ENCODE peak calls at places on chromosomes 13 and 19, in six cellular contexts. X, E, F, I, H and W are unnamed samples.

GRCh38 chr19:45294291-45295029 is 28.2 kb downstream of the CKM start:
- DNase-seq in X (no peak), E (no peak), F (no peak), I (no peak), H (no peak), W (no peak)

GRCh38 chr13:71290963-71291937 is 575.8 kb downstream of the DACH1 start:
- DNase-seq in X (peak; percentile 25), E (no peak), F (no peak), I (no peak), H (no peak), W (no peak)

GRCh38 chr19:10419200-10419645 is 1.1 kb upstream of the PDE4A start:
- DNase-seq in X (no peak), E (no peak), F (peak; percentile 87), I (peak; percentile 51), H (no peak), W (no peak)

GRCh38 chr13:78022164-78022877 is 103.7 kb upstream of the EDNRB start:
- DNase-seq in X (peak; percentile 95), E (peak; percentile 30), F (no peak), I (no peak), H (no peak), W (no peak)

GRCh38 chr13:58134012-58134411 is 502.5 kb downstream of the PCDH17 start:
- DNase-seq in X (no peak), E (no peak), F (no peak), I (no peak), H (no peak), W (no peak)

GRCh38 chr13:50400930-50401553 is 385.8 kb downstream of the KCNRG start:
- DNase-seq in X (peak; percentile 48), E (no peak), F (no peak), I (no peak), H (no peak), W (no peak)

GRCh38 chr13:76886292-76887061 is at the start of gene KCTD12:
- DNase-seq in X (peak; percentile 91), E (peak; percentile 76), F (peak; percentile 98), I (peak; percentile 86), H (peak; percentile 73), W (no peak)

GRCh38 chr13:65631078-65631477 is 1599.1 kb downstream of the PCDH9 start:
- DNase-seq in X (no peak), E (no peak), F (no peak), I (no peak), H (no peak), W (no peak)

GRCh38 chr19:48247212-48247611 is 8.5 kb downstream of the CARD8 start:
- DNase-seq in X (no peak), E (no peak), F (no peak), I (no peak), H (no peak), W (no peak)

GRCh38 chr19:48248081-48248833 is 7.5 kb downstream of the CARD8 start:
- DNase-seq in X (no peak), E (no peak), F (no peak), I (no peak), H (no peak), W (no peak)

GRCh38 chr19:48252625-48253024 is 3.1 kb downstream of the CARD8 start:
- DNase-seq in X (no peak), E (no peak), F (no peak), I (no peak), H (no peak), W (no peak)

GRCh38 chr19:48250290-48251025 is 5.3 kb downstream of the CARD8 start:
- DNase-seq in X (no peak), E (no peak), F (no peak), I (no peak), H (no peak), W (no peak)

DNA sequence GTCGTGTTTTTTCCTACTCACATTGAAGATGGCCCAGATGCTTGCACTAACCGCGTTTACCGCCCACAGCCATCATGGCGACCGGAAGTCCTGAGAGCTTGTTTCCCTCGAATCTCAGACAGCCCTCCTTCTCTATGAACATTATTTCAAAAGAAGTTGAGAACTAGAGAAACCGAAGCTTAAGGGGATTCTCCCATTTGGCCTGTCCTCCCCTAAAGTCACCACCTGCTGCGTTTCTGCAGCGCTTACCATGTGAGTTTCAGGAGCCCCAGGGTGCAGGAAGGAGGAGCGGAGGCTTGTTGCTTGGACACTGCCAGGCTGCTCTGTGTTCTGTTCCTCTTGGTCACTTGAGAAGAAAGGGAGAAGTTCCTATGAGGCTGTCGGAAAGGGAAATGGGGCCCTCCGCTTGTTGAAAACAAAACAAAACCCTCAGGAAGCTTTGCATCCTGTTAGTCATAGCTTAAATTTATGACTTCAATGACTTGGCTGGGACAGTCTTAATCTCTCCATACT is 6.2 kb downstream of the CARD8 start:
- DNase-seq in X (peak; percentile 97), E (peak; percentile 41), F (no peak), I (no peak), H (no peak), W (no peak)
- TF ChIP-seq POLR2AphosphoS5 in X (peak; percentile 92), E (no peak), F (peak; percentile 86), I (no peak), H (peak; percentile 21), W (no peak)

GRCh38 chr13:84121456-84121855 is 239.2 kb upstream of the SLITRK1 start:
- DNase-seq in X (no peak), E (no peak), F (no peak), I (no peak), H (no peak), W (no peak)

GRCh38 chr13:84130739-84131138 is 248.5 kb upstream of the SLITRK1 start:
- DNase-seq in X (no peak), E (no peak), F (no peak), I (no peak), H (no peak), W (no peak)

GRCh38 chr13:84127597-84128128 is 245.4 kb upstream of the SLITRK1 start:
- DNase-seq in X (no peak), E (no peak), F (peak; percentile 27), I (no peak), H (no peak), W (no peak)

GRCh38 chr13:84131249-84131648 is 249.0 kb upstream of the SLITRK1 start:
- DNase-seq in X (no peak), E (no peak), F (no peak), I (no peak), H (no peak), W (no peak)

GRCh38 chr13:84126671-84127171 is 244.4 kb upstream of the SLITRK1 start:
- DNase-seq in X (no peak), E (no peak), F (peak; percentile 28), I (no peak), H (no peak), W (no peak)
- H3K4me3 ChIP-seq in X (no peak overlapping the region), E (no peak overlapping the region), F (no peak overlapping the region), I (no peak overlapping the region), H (no peak overlapping the region), W (no peak overlapping the region)

DNA sequence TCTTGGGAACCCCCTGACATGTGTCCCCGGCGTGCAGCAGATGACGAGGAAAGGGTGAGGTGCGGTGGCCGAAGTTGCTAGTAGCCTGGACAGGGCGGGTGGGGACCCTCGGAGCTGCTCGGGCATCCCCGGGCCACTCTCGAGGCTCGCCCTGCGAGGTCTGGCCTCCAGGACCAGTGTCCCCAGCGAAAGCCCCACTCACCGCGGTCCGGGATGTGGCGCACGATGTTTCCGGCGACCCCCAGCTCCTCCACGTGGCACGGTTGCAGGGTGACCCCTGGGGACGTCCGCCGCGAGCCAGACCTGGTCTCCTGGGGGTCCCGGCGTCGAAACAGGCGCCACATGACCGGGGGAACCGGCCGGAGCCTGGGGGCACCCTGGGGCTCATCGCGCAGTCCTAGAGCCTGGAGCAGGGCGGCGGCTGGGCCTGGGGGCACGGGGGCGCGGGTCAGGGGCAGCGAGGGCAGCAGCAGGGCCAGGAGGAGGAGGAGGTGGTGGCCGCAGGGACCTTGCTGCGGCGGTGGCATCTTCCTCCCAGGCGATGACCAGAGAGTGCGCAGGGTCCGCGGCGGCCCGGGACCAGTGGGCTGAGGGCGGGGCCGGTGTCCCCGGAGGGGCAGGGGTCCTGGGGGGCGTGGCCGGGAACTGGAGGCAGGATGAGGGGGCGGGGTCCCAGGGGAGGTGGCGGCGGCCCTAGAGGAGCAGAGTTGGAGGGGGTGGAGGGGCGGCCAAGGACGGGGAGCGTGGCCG is 26.0 kb downstream of the CERS1 start:
- DNase-seq in X (no peak), E (no peak), F (peak; percentile 83), I (no peak), H (no peak), W (no peak)
- TF ChIP-seq POLR2AphosphoS5 in X (no peak), E (no peak), F (no peak), I (no peak), H (no peak), W (no peak)

DNA sequence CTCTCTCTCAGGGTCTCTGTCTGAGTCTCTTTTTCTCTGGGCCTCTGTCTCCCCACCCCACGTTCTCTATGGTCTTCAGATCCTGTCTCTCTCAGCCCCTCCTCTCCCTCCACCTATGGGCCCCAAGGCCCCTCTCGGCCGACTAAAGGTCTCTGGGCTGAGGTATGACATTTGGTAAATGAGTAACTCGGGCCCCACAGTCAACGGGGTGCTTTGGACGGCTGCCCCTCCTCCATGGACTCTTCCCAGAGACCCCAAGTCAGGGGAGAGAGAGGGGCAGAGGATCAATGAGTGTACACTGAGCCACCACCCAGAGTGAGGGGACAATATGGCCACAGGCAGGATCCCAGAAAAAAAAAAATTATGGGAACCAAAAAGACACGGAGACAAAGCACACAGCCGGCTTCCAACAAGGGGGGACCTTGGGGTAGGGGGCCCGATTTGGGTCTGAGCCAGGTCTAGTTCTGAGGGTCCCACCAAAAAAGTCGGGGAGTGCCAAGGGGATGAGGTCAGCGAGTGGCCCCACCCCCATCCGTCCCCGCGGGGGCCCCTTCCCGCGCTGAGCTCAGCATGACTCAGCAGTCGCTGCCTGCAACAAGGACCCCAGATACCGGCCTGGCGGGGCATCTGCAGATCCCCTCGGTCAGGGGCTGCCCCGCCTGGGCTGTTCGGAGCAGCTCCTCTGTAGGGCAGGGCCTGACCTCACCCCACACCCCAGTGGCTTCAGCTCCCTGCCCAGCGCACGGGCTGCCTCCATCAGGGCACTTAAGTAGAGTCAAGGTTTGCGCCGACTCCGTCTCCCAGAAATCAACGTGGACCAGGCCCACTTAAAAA is 1.5 kb upstream of the FTL start:
- DNase-seq in X (peak; percentile 73), E (peak; percentile 77), F (peak; percentile 92), I (no peak), H (peak; percentile 64), W (no peak)
- H3K4me3 ChIP-seq in X (no peak overlapping the region), E (peak overlapping the region; percentile 77), F (peak overlapping the region; percentile 39), I (no peak overlapping the region), H (peak overlapping the region; percentile 81), W (peak overlapping the region; percentile 72)